ENCODE peak calls at places on chromosomes 5 and 9, in five cellular contexts. G, Y, B, T and U are unnamed samples.

GRCh38 chr9:36276840-36277239 is 18.6 kb upstream of the GNE start:
- DNase-seq in G (peak; percentile 14), Y (no peak), B (no peak), T (peak; percentile 11), U (no peak)

GRCh38 chr9:6197330-6197729 is 18.3 kb upstream of the IL33 start:
- DNase-seq in G (no peak), Y (no peak), B (no peak), T (peak; percentile 18), U (no peak)

GRCh38 chr5:61030163-61030482 is 85.1 kb downstream of the NDUFAF2 start:
- DNase-seq in G (no peak), Y (no peak), B (no peak), T (no peak), U (no peak)

GRCh38 chr5:32074401-32074800 is 99.7 kb downstream of the GOLPH3 start:
- DNase-seq in G (no peak), Y (no peak), B (no peak), T (no peak), U (no peak)

GRCh38 chr9:126499911-126500599 is 113.7 kb upstream of the LMX1B start:
- DNase-seq in G (no peak), Y (no peak), B (no peak), T (no peak), U (no peak)

GRCh38 chr9:89593776-89594427 is 10.9 kb upstream of the GADD45G start:
- DNase-seq in G (no peak), Y (no peak), B (peak; percentile 36), T (no peak), U (peak; percentile 81)

GRCh38 chr5:1235379-1235778 is 10.2 kb downstream of the SLC6A18 start:
- DNase-seq in G (no peak), Y (no peak), B (no peak), T (no peak), U (no peak)

GRCh38 chr5:12743582-12743981 is 839.3 kb upstream of the CTNND2 start:
- DNase-seq in G (no peak), Y (no peak), B (no peak), T (no peak), U (no peak)

GRCh38 chr5:161804263-161804662 is 43.7 kb upstream of the GABRA1 start:
- DNase-seq in G (no peak), Y (no peak), B (no peak), T (no peak), U (no peak)

GRCh38 chr5:96157841-96158291 is 196.2 kb upstream of the ELL2 start:
- DNase-seq in G (no peak), Y (no peak), B (no peak), T (no peak), U (no peak)

GRCh38 chr5:180797256-180798192 is 5.1 kb downstream of the MGAT1 start:
- DNase-seq in G (no peak), Y (no peak), B (no peak), T (no peak), U (no peak)

GRCh38 chr9:96651626-96652025 is 3.5 kb downstream of the PRXL2C start:
- DNase-seq in G (no peak), Y (no peak), B (no peak), T (no peak), U (no peak)

GRCh38 chr5:169164481-169164925 is 136.4 kb downstream of the SLIT3 start:
- DNase-seq in G (no peak), Y (peak; percentile 42), B (no peak), T (peak; percentile 7), U (no peak)

GRCh38 chr5:33336911-33337620 is 103.7 kb upstream of the TARS1 start:
- DNase-seq in G (no peak), Y (no peak), B (no peak), T (no peak), U (no peak)

GRCh38 chr5:79259383-79259782 is 23.5 kb downstream of the JMY start:
- DNase-seq in G (no peak), Y (no peak), B (no peak), T (no peak), U (no peak)

GRCh38 chr9:120441446-120442279 is 138.3 kb downstream of the CDK5RAP2 start:
- DNase-seq in G (no peak), Y (no peak), B (no peak), T (no peak), U (no peak)

GRCh38 chr5:119343766-119344165 is 12.1 kb upstream of the TNFAIP8 start:
- DNase-seq in G (no peak), Y (no peak), B (no peak), T (no peak), U (peak; percentile 91)

GRCh38 chr9:107504585-107505455 is 15.3 kb upstream of the KLF4 start:
- DNase-seq in G (peak; percentile 44), Y (no peak), B (no peak), T (no peak), U (no peak)

GRCh38 chr9:84331119-84331791 is 9.3 kb downstream of the SLC28A3 start:
- DNase-seq in G (no peak), Y (no peak), B (no peak), T (no peak), U (no peak)

GRCh38 chr5:97560176-97560993 is 377.3 kb upstream of the RIOK2 start:
- DNase-seq in G (no peak), Y (no peak), B (no peak), T (no peak), U (no peak)

GRCh38 chr5:173330856-173331206 is 2.6 kb upstream of the STC2 start:
- DNase-seq in G (no peak), Y (no peak), B (no peak), T (no peak), U (no peak)

GRCh38 chr5:135547590-135548254 is 12.0 kb upstream of the NEUROG1 start:
- DNase-seq in G (no peak), Y (no peak), B (no peak), T (no peak), U (no peak)

GRCh38 chr9:85178486-85178885 is 509.0 kb downstream of the NTRK2 start:
- DNase-seq in G (no peak), Y (no peak), B (no peak), T (no peak), U (no peak)

GRCh38 chr9:97985058-97985861 is 2.1 kb downstream of the ANP32B start:
- DNase-seq in G (no peak), Y (peak; percentile 27), B (no peak), T (no peak), U (peak; percentile 63)

GRCh38 chr9:17063535-17064135 is 71.2 kb upstream of the CNTLN start:
- DNase-seq in G (peak; percentile 10), Y (no peak), B (no peak), T (no peak), U (peak; percentile 11)

GRCh38 chr5:171945066-171945465 is 61.4 kb downstream of the FBXW11 start:
- DNase-seq in G (no peak), Y (no peak), B (no peak), T (no peak), U (no peak)

GRCh38 chr9:87867391-87867790 is 15.3 kb upstream of the SPATA31E1 start:
- DNase-seq in G (no peak), Y (no peak), B (no peak), T (no peak), U (no peak)

GRCh38 chr5:127561254-127561653 is 43.8 kb downstream of the PRRC1 start:
- DNase-seq in G (no peak), Y (no peak), B (no peak), T (no peak), U (no peak)

GRCh38 chr5:136191304-136192014 is 1.5 kb downstream of the SMIM32 start:
- DNase-seq in G (no peak), Y (no peak), B (no peak), T (no peak), U (no peak)

GRCh38 chr5:106843812-106844416 is 826.8 kb downstream of the EFNA5 start:
- DNase-seq in G (no peak), Y (no peak), B (no peak), T (no peak), U (no peak)

GRCh38 chr5:172648008-172648359 is 6.9 kb downstream of the NEURL1B start:
- DNase-seq in G (no peak), Y (no peak), B (no peak), T (no peak), U (no peak)

GRCh38 chr5:132102944-132103343 is 29.4 kb downstream of the CSF2 start:
- DNase-seq in G (no peak), Y (no peak), B (no peak), T (no peak), U (peak; percentile 33)

GRCh38 chr5:132104561-132104960 is 31.0 kb downstream of the CSF2 start:
- DNase-seq in G (no peak), Y (no peak), B (no peak), T (no peak), U (no peak)

GRCh38 chr5:132102101-132102701 is 28.6 kb downstream of the CSF2 start:
- DNase-seq in G (no peak), Y (no peak), B (no peak), T (no peak), U (peak; percentile 76)

GRCh38 chr5:132103969-132104391 is 30.4 kb downstream of the CSF2 start:
- DNase-seq in G (no peak), Y (no peak), B (no peak), T (no peak), U (peak; percentile 57)

DNA sequence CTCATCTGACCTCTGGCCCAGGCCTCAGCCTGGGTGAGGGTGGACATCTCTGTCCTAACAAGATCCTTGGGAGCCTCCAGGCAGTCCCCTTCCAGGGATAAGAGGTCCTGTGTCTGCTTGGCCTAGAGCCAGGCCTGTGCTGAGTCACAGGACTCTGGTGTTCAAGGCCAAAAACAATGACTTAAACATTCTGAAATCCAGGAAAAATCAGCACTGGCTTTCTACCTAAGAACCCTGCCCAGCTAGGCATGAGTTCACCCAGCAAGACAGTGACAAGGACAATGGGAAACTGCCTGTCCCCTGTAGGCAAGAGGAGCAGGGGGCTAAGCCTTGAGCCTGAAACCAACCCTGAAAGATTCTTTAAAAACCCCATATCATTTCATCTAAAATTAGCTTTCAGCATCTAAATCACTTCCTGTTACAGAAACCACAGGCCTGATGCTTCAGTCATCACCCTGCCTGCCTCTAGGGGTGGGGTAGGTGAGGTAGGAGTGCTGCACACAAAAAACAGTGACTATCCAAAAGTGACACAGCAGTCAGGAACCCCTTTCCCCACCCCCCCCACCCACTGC is 29.9 kb downstream of the CSF2 start:
- DNase-seq in G (peak; percentile 73), Y (peak; percentile 66), B (peak; percentile 76), T (peak; percentile 76), U (peak; percentile 86)
- TF ChIP-seq CTCF in G (no peak), Y (no peak), B (no peak), T (no peak), U (no peak)

GRCh38 chr5:83430130-83431010 is 41.2 kb upstream of the VCAN start:
- DNase-seq in G (no peak), Y (peak; percentile 22), B (peak; percentile 23), T (peak; percentile 60), U (peak; percentile 70)
- TF ChIP-seq CTCF in G (peak; percentile 73), Y (no peak), B (peak; percentile 92), T (peak; percentile 90), U (peak; percentile 76)

GRCh38 chr5:7808998-7809397 is 41.9 kb downstream of the CFAP90 start:
- DNase-seq in G (no peak), Y (no peak), B (no peak), T (no peak), U (no peak)

GRCh38 chr5:7802855-7803254 is 48.1 kb downstream of the CFAP90 start:
- DNase-seq in G (no peak), Y (peak; percentile 50), B (no peak), T (no peak), U (no peak)

GRCh38 chr5:7801898-7802614 is 48.9 kb downstream of the CFAP90 start:
- DNase-seq in G (no peak), Y (peak; percentile 74), B (no peak), T (no peak), U (no peak)

GRCh38 chr5:7805379-7805778 is 45.6 kb downstream of the CFAP90 start:
- DNase-seq in G (no peak), Y (no peak), B (no peak), T (no peak), U (peak; percentile 4)
- TF ChIP-seq CTCF in G (peak; percentile 17), Y (no peak), B (no peak), T (peak; percentile 11), U (no peak)

GRCh38 chr5:152953788-152954483 is 536.5 kb upstream of the GRIA1 start:
- DNase-seq in G (no peak), Y (no peak), B (no peak), T (no peak), U (no peak)
- TF ChIP-seq CTCF in G (no peak), Y (no peak), B (no peak), T (no peak), U (no peak)